ENCODE peak calls at places on chromosomes 13 and 19, in ten cellular contexts. D is HCEC 1CT; R is neuronal stem cell; E is breast epithelium; O is activated naive CD4-positive, alpha-beta T cell treated with anti-CD3 and anti-CD28 coated beads, Interleukin-2, amount 50 U/mL, for 16 hours; K is left ventricle myocardium superior; Z is activated T-helper 1 cell treated with anti-CD3 and anti-CD28 coated beads, Interleukin-2, amount 50 U/mL, for 16 hours; Q is progenitor cell of endocrine pancreas; L is activated T-helper 2 cell treated with anti-CD3 and anti-CD28 coated beads, Interferon-gamma antibody, Interleukin-2, Interleukin-4, amounts not matched to agents 10 μg/mL and 5 μg/mL and 100 μg/mL, durations not matched to agents 14 hours and 24 hours and 36 hours; H is NCI-H1092. W is an unnamed sample.

GRCh38 chr19:49585023-49585422 is 3.9 kb downstream of the PRRG2 start:
- DNase-seq in D (no peak), R (no peak), E (no peak), O (no peak), K (no peak), Z (no peak), Q (peak), L (no peak), H (peak), W (no peak)

GRCh38 chr19:45677351-45678230 is 9.6 kb downstream of the GIPR start:
- DNase-seq in D (peak), R (peak), E (peak), O (peak), K (peak), Z (peak), Q (peak), L (peak), H (peak), W (peak)

GRCh38 chr19:46704379-46705076 is 12.4 kb downstream of the PRKD2 start:
- DNase-seq in D (peak), R (no peak), E (peak), O (peak), K (peak), Z (peak), Q (peak), L (peak), H (peak), W (peak)

GRCh38 chr13:32267836-32268439 is 47.2 kb downstream of the ZAR1L start:
- DNase-seq in D (no peak), R (peak), E (no peak), O (peak), K (no peak), Z (peak), Q (peak), L (no peak), H (no peak), W (peak)

GRCh38 chr13:28449826-28450773 is 44.8 kb downstream of the FLT1 start:
- DNase-seq in D (peak), R (no peak), E (no peak), O (no peak), K (no peak), Z (no peak), Q (no peak), L (no peak), H (no peak), W (no peak)

GRCh38 chr19:4547303-4548237 is 7.7 kb upstream of the LRG1 start:
- DNase-seq in D (no peak), R (no peak), E (no peak), O (no peak), K (no peak), Z (no peak), Q (no peak), L (no peak), H (peak), W (no peak)

GRCh38 chr19:2255982-2256685 is at the start of gene JSRP1:
- DNase-seq in D (no peak), R (no peak), E (no peak), O (no peak), K (no peak), Z (no peak), Q (no peak), L (no peak), H (no peak), W (no peak)

GRCh38 chr19:342128-342455 is 2.5 kb downstream of the MIER2 start:
- DNase-seq in D (no peak), R (no peak), E (no peak), O (no peak), K (no peak), Z (no peak), Q (no peak), L (no peak), H (no peak), W (no peak)

GRCh38 chr19:34171539-34171876 is 796 bp upstream of the LSM14A start:
- DNase-seq in D (peak), R (no peak), E (no peak), O (peak), K (no peak), Z (no peak), Q (no peak), L (no peak), H (no peak), W (peak)

GRCh38 chr19:46495789-46496099 is at the start of gene PNMA8B:
- DNase-seq in D (no peak), R (peak), E (peak), O (peak), K (peak), Z (no peak), Q (peak), L (no peak), H (peak), W (peak)

W was measured in activated effector memory CD4-positive, alpha-beta T cell treated with anti-CD3 and anti-CD28 coated beads, Interleukin-2, amount 50 U/mL, for 16 hours.